ENCODE peak calls at places on chromosomes 5 and 9, in four cellular contexts. V is IMR-90, X is mesenchymal stem cell, P is neuronal stem cell. O is an unnamed sample.

GRCh38 chr5:167296680-167297079 is 994.8 kb upstream of the WWC1 start:
- DNase-seq in P (no peak), V (no peak), X (peak; percentile 43), O (no peak)

GRCh38 chr5:76446776-76447175 is 43.7 kb downstream of the IQGAP2 start:
- DNase-seq in V (no peak), X (no peak), P (no peak), O (no peak)

GRCh38 chr5:19767987-19768386 is 220.0 kb downstream of the CDH18 start:
- DNase-seq in P (no peak), X (no peak), V (no peak), O (no peak)

GRCh38 chr5:38453506-38453905 is 102.9 kb downstream of the LIFR start:
- DNase-seq in X (no peak), P (no peak), V (no peak), O (no peak)

GRCh38 chr9:127635198-127635735 is 23.2 kb downstream of the STXBP1 start:
- DNase-seq in P (no peak), X (no peak), V (peak; percentile 17), O (no peak)

GRCh38 chr5:80153586-80154126 is 102.2 kb downstream of the SERINC5 start:
- DNase-seq in X (no peak), P (no peak), V (no peak), O (no peak)

GRCh38 chr9:69466151-69466550 is 141.1 kb downstream of the ENTREP1 start:
- DNase-seq in X (no peak), P (no peak), V (peak; percentile 84), O (peak; percentile 69)

GRCh38 chr9:128558431-128559310 is 6.3 kb downstream of the SPTAN1 start:
- DNase-seq in P (no peak), X (peak; percentile 97), V (peak; percentile 95), O (peak; percentile 93)

GRCh38 chr9:93237535-93237934 is 53.6 kb downstream of the WNK2 start:
- DNase-seq in P (no peak), X (no peak), V (no peak), O (no peak)

GRCh38 chr5:60102961-60103683 is 209.6 kb upstream of the PDE4D start:
- DNase-seq in V (no peak), X (peak; percentile 69), P (no peak), O (peak; percentile 67)

GRCh38 chr9:35727676-35728040 is 4.3 kb downstream of the TLN1 start:
- DNase-seq in X (no peak), V (no peak), P (no peak), O (no peak)

GRCh38 chr5:159955056-159955624 is 38.9 kb downstream of the ADRA1B start:
- DNase-seq in P (no peak), V (no peak), X (no peak), O (no peak)

GRCh38 chr9:89175739-89176360 is 2.8 kb downstream of the SHC3 start:
- DNase-seq in X (no peak), V (no peak), P (no peak), O (peak; percentile 47)

GRCh38 chr5:62369039-62369438 is 34.7 kb downstream of the DIMT1 start:
- DNase-seq in V (no peak), P (no peak), X (no peak), O (no peak)

GRCh38 chr5:32030226-32030625 is 143.9 kb downstream of the GOLPH3 start:
- DNase-seq in X (no peak), P (no peak), V (no peak), O (peak; percentile 23)

GRCh38 chr9:134217431-134218210 is 53.3 kb upstream of the RNU6ATAC start:
- DNase-seq in P (no peak), X (no peak), V (no peak), O (no peak)

GRCh38 chr9:135043345-135043744 is 44.1 kb upstream of the OLFM1 start:
- DNase-seq in X (no peak), P (no peak), V (no peak), O (no peak)

GRCh38 chr5:137831526-137831925 is 36.1 kb upstream of the MYOT start:
- DNase-seq in P (no peak), X (no peak), V (no peak), O (no peak)

GRCh38 chr5:110510146-110510545 is 216.3 kb downstream of the TMEM232 start:
- DNase-seq in V (no peak), X (no peak), P (no peak), O (peak; percentile 23)

GRCh38 chr5:1723957-1724821 is 75.4 kb downstream of the MRPL36 start:
- DNase-seq in P (no peak), V (no peak), X (no peak), O (no peak)

GRCh38 chr5:67581203-67581602 is 384.6 kb upstream of the CD180 start:
- DNase-seq in X (no peak), V (no peak), P (no peak), O (peak; percentile 11)

GRCh38 chr9:99579964-99580363 is 241.7 kb upstream of the NR4A3 start:
- DNase-seq in V (no peak), X (no peak), P (no peak), O (no peak)

GRCh38 chr9:114305189-114305555 is 17.7 kb upstream of the ORM1 start:
- DNase-seq in P (no peak), X (no peak), V (no peak), O (no peak)

GRCh38 chr5:79055017-79055416 is 14.5 kb downstream of the DMGDH start:
- DNase-seq in X (no peak), P (peak; percentile 69), V (no peak), O (no peak)

GRCh38 chr9:110738982-110739381 is 70.4 kb downstream of the MUSK start:
- DNase-seq in X (no peak), V (peak; percentile 32), P (no peak), O (peak; percentile 39)

GRCh38 chr9:136769710-136770191 is 5.4 kb upstream of the LCN15 start:
- DNase-seq in V (no peak), P (peak; percentile 52), X (no peak), O (no peak)

GRCh38 chr5:129460951-129461815 is 1.1 kb downstream of the ADAMTS19 start:
- DNase-seq in P (peak; percentile 49), V (no peak), X (peak; percentile 61), O (peak; percentile 18)

GRCh38 chr5:67238191-67238590 is 41.6 kb upstream of the CD180 start:
- DNase-seq in P (no peak), V (peak; percentile 13), X (peak; percentile 69), O (no peak)

GRCh38 chr5:28216939-28217360 is 1178.6 kb upstream of the CDH9 start:
- DNase-seq in X (no peak), P (no peak), V (no peak), O (no peak)

GRCh38 chr5:1546556-1546955 is 22.8 kb upstream of the LPCAT1 start:
- DNase-seq in P (no peak), X (no peak), V (no peak), O (no peak)

GRCh38 chr9:106859957-106860715 is 2.8 kb upstream of the ZNF462 start:
- DNase-seq in V (no peak), X (peak; percentile 63), P (peak; percentile 60), O (peak; percentile 12)

GRCh38 chr9:2307480-2307879 is 292.3 kb downstream of the SMARCA2 start:
- DNase-seq in V (peak; percentile 33), X (peak; percentile 50), P (no peak), O (no peak)

GRCh38 chr5:74067748-74068541 is 441.9 kb downstream of the ARHGEF28 start:
- DNase-seq in V (no peak), X (no peak), P (no peak), O (no peak)

GRCh38 chr5:23208959-23209431 is 298.4 kb upstream of the PRDM9 start:
- DNase-seq in P (peak; percentile 48), V (peak; percentile 23), X (peak; percentile 71), O (no peak)

GRCh38 chr5:132666310-132667123 is 7.3 kb upstream of the IL4 start:
- DNase-seq in V (no peak), P (no peak), X (no peak), O (no peak)

GRCh38 chr9:106717686-106718085 is 145.3 kb upstream of the ZNF462 start:
- DNase-seq in V (peak; percentile 80), X (peak; percentile 82), P (no peak), O (peak; percentile 85)

GRCh38 chr9:94084314-94084713 is at the start of gene PTPDC1:
- DNase-seq in V (peak; percentile 89), X (peak; percentile 85), P (peak; percentile 62), O (peak; percentile 66)

GRCh38 chr5:6711409-6712135 is 1.7 kb upstream of the TENT4A start:
- DNase-seq in X (no peak), P (no peak), V (no peak), O (no peak)

GRCh38 chr5:9283473-9283872 is 262.4 kb downstream of the SEMA5A start:
- DNase-seq in V (no peak), P (no peak), X (no peak), O (no peak)

GRCh38 chr5:9284781-9285307 is 261.0 kb downstream of the SEMA5A start:
- DNase-seq in X (peak; percentile 24), V (peak; percentile 58), P (no peak), O (no peak)

GRCh38 chr5:9284272-9284671 is 261.6 kb downstream of the SEMA5A start:
- DNase-seq in V (no peak), P (no peak), X (no peak), O (no peak)

GRCh38 chr5:9283021-9283420 is 262.9 kb downstream of the SEMA5A start:
- DNase-seq in X (peak; percentile 46), P (no peak), V (peak; percentile 52), O (no peak)

DNA sequence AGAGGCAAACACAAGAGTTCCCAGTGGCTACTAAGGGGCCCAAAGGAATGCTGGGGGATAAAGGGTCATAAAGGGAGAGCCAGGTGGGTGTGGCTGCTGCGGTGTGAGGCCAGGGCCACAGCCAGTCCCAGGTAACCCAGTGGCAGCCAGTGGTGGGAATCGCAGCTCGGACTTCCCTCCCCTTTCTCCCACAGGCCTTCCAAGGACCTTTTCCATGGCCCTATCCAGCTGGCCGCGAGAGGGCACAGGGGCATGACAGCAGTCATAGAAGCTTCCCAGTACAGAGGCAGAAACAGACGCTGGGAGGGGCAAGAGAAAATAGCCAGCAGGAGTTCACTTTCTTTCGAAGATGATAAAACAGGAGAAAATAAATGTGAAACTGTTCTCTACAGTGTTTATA is 257.6 kb downstream of the SEMA5A start:
- DNase-seq in V (no peak), X (no peak), P (no peak), O (no peak)
- H3K36me3 ChIP-seq in V (no peaks in the 10 kb centered on the region), X (no peaks in the 10 kb centered on the region), P (no peaks in the 10 kb centered on the region), O (no peaks in the 10 kb centered on the region)

GRCh38 chr5:16135003-16135402 is 44.6 kb downstream of the MARCHF11 start:
- DNase-seq in P (peak; percentile 4), X (no peak), V (no peak), O (no peak)
- H3K27ac ChIP-seq in P (no peak overlapping the region), X (no peak overlapping the region), V (no peak overlapping the region), O (no peak overlapping the region)

GRCh38 chr5:123450114-123450513 is 26.9 kb upstream of the CEP120 start:
- DNase-seq in X (no peak), P (no peak), V (no peak), O (no peak)
- H2AFZ ChIP-seq in X (no peak overlapping the region), P (peak overlapping the region; percentile 68), V (no peak overlapping the region), O (no peak overlapping the region)

DNA sequence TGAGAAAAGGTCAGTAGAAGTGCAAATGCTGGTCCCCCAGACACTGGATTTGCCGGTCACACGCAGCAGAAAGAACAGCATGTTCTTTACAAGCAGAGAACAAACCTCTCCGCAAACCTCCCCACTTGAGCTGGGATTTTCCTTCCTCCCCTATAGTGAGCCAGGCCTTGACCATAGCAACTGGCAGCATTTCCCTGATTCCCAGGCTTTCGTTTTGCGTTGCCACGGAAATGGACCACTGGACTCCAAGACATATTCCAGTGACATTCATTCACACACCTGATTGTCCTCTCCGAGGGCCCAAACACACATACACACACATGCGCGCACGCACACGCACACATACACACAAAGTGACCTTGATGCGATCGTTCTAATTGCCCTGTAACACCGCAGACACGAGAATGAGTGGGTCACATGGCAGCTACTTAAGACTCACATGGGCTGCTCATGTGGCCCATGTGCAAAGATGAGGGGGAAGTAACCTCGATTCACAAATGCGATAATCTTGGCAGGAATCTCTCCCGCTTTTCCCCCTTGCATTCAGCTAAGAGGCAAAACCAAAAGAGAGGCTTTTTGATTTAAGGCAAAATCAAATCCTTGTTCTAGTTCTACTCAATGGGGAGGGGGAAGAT is 80.9 kb upstream of the CPEB4 start:
- DNase-seq in P (no peak), X (no peak), V (no peak), O (no peak)
- H3K36me3 ChIP-seq in P (peaks cover 2% of the 10 kb centered on the region), X (no peaks in the 10 kb centered on the region), V (no peaks in the 10 kb centered on the region), O (no peaks in the 10 kb centered on the region)